ENCODE peak calls at places on chromosomes 16 and 17, in four cellular contexts. One of them, this sample, is unnamed.

GRCh38 chr17:59353106-59353854 is 21.8 kb downstream of the YPEL2 start:
- DNase-seq in colonic mucosa: no peak
- DNase-seq in uterus: no peak
- DNase-seq in left lung: no peak
- DNase-seq in this sample: no peak

GRCh38 chr17:76493505-76494167 is 7.6 kb downstream of the RHBDF2 start:
- DNase-seq in colonic mucosa: no peak
- DNase-seq in uterus: no peak
- DNase-seq in left lung: no peak
- DNase-seq in this sample: peak; percentile 31

GRCh38 chr16:66374176-66374575 is 7.7 kb downstream of the CDH5 start:
- DNase-seq in uterus: no peak
- DNase-seq in colonic mucosa: no peak
- DNase-seq in left lung: no peak
- DNase-seq in this sample: no peak

GRCh38 chr16:84444476-84444875 is 60.0 kb downstream of the MEAK7 start:
- DNase-seq in uterus: no peak
- DNase-seq in left lung: no peak
- DNase-seq in colonic mucosa: no peak
- DNase-seq in this sample: no peak

GRCh38 chr17:35084987-35085386 is 21.5 kb upstream of the RFFL start:
- DNase-seq in left lung: no peak
- DNase-seq in colonic mucosa: no peak
- DNase-seq in uterus: no peak
- DNase-seq in this sample: no peak

GRCh38 chr16:81745704-81746558 is 33.2 kb upstream of the PLCG2 start:
- DNase-seq in colonic mucosa: peak; percentile 78
- DNase-seq in uterus: peak; percentile 54
- DNase-seq in left lung: peak; percentile 91
- DNase-seq in this sample: peak; percentile 59

GRCh38 chr16:82992826-82993225 is 366.1 kb downstream of the CDH13 start:
- DNase-seq in uterus: no peak
- DNase-seq in colonic mucosa: no peak
- DNase-seq in left lung: no peak
- DNase-seq in this sample: no peak

GRCh38 chr16:23535901-23536300 is 21.2 kb downstream of the EARS2 start:
- DNase-seq in uterus: no peak
- DNase-seq in left lung: no peak
- DNase-seq in colonic mucosa: no peak
- DNase-seq in this sample: no peak

GRCh38 chr17:50102164-50102991 is 7.2 kb downstream of the PDK2 start:
- DNase-seq in left lung: peak; percentile 90
- DNase-seq in colonic mucosa: peak; percentile 96
- DNase-seq in uterus: no peak
- DNase-seq in this sample: no peak

GRCh38 chr16:30394603-30395154 is 541 bp upstream of the ZNF48 start:
- DNase-seq in uterus: no peak
- DNase-seq in colonic mucosa: no peak
- DNase-seq in left lung: no peak
- DNase-seq in this sample: no peak

GRCh38 chr17:56172517-56172982 is 19.3 kb downstream of the ANKFN1 start:
- DNase-seq in left lung: no peak
- DNase-seq in uterus: no peak
- DNase-seq in colonic mucosa: no peak
- DNase-seq in this sample: no peak

GRCh38 chr17:82203920-82204319 is 8.7 kb downstream of the CCDC57 start:
- DNase-seq in colonic mucosa: no peak
- DNase-seq in uterus: no peak
- DNase-seq in left lung: no peak
- DNase-seq in this sample: no peak

GRCh38 chr17:82204831-82205719 is 7.6 kb downstream of the CCDC57 start:
- DNase-seq in colonic mucosa: no peak
- DNase-seq in left lung: no peak
- DNase-seq in uterus: no peak
- DNase-seq in this sample: no peak

GRCh38 chr17:82202981-82203380 is 9.7 kb downstream of the CCDC57 start:
- DNase-seq in colonic mucosa: no peak
- DNase-seq in left lung: no peak
- DNase-seq in uterus: no peak
- DNase-seq in this sample: no peak

GRCh38 chr17:82201498-82201910 is 11.1 kb downstream of the CCDC57 start:
- DNase-seq in left lung: no peak
- DNase-seq in colonic mucosa: no peak
- DNase-seq in uterus: no peak
- DNase-seq in this sample: no peak

DNA sequence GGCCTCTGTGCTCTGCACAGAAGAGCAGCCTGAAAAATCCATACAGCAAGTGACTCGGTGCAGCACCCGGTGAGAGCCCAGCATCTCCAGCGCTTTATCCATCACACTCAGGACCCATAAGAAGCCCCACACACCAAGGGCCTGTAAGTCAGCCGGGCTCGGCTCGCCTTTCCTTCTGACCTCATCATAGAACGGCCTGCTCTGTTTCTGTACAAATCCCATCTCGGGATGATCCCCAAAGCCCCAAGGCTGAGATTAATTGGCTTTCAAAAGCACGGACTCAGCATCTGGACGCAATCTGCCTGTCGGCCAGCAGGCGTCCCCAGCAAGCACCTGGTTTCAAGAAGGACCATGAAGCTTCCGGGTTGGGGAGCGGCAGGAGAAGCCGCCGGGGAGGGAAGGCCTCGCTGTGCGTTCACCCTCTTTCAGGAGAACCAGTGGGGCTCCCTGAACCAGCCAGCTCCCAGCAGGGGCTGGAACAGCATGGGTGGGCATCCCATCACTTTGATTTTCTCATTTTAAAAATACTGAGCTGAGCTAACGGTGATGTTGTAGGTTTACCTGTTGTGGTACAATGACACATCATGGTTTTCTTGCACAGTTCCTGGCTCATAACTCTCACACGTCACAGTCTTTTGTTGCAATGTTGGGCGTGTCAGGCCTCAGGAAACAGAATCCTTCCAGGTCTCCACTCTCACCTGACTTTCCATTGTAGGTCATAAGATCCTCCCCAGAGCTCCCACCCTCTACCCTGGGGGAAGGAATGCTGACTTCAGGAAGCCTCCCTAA is 6.7 kb downstream of the CCDC57 start:
- DNase-seq in colonic mucosa: peak; percentile 88
- DNase-seq in uterus: peak; percentile 84
- DNase-seq in left lung: peak; percentile 94
- DNase-seq in this sample: peak; percentile 72
- H3K4me3 ChIP-seq in colonic mucosa: no peak overlapping the region
- H3K4me3 ChIP-seq in uterus: no peak overlapping the region
- H3K4me3 ChIP-seq in left lung: no peak overlapping the region
- H3K4me3 ChIP-seq in this sample: no peak overlapping the region

DNA sequence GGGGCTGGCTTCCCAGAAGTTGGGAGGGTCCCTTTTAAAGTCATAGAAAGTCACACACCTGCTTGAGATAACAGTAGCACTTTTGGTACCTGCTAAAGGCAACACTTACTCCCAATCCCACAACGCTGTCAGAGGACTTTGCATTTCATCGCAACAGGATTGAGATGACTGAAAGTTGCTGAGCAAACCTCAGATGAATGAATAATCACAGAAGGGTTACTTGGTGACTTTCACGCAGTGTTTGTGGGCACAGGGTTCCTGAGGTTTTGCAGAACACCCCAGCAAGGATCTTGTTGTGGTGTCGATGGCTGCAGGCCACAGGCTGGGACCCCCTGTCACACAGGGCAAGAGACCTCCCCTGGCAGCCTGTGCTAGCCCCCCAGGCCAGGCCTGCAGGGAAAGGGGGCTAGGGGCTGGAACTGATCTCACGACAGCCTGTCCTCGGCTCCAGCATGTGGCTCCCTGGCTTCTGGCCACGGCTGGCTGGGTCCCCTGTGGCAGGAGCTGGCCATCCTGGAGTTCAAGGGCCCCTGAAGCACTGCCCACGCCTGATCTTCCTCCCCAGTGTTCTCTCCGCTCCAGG is 79.4 kb upstream of the CBX4 start:
- DNase-seq in colonic mucosa: no peak
- DNase-seq in left lung: no peak
- DNase-seq in uterus: no peak
- DNase-seq in this sample: no peak
- H3K27ac ChIP-seq in colonic mucosa: peak overlapping the region; percentile 1
- H3K27ac ChIP-seq in left lung: no peak overlapping the region
- H3K27ac ChIP-seq in uterus: no peak overlapping the region
- H3K27ac ChIP-seq in this sample: no peak overlapping the region

GRCh38 chr17:8611671-8612298 is 18.7 kb downstream of the MYH10 start:
- DNase-seq in left lung: no peak
- DNase-seq in colonic mucosa: no peak
- DNase-seq in uterus: no peak
- DNase-seq in this sample: no peak
- H3K4me3 ChIP-seq in left lung: no peak overlapping the region
- H3K4me3 ChIP-seq in colonic mucosa: no peak overlapping the region
- H3K4me3 ChIP-seq in uterus: no peak overlapping the region
- H3K4me3 ChIP-seq in this sample: no peak overlapping the region

GRCh38 chr16:20879175-20880053 is 20.7 kb downstream of the DCUN1D3 start:
- DNase-seq in uterus: no peak
- DNase-seq in left lung: no peak
- DNase-seq in colonic mucosa: no peak
- DNase-seq in this sample: no peak
- H3K27ac ChIP-seq in uterus: peak overlapping the region; percentile 77
- H3K27ac ChIP-seq in left lung: peak overlapping the region; percentile 65
- H3K27ac ChIP-seq in colonic mucosa: no peak overlapping the region
- H3K27ac ChIP-seq in this sample: no peak overlapping the region

DNA sequence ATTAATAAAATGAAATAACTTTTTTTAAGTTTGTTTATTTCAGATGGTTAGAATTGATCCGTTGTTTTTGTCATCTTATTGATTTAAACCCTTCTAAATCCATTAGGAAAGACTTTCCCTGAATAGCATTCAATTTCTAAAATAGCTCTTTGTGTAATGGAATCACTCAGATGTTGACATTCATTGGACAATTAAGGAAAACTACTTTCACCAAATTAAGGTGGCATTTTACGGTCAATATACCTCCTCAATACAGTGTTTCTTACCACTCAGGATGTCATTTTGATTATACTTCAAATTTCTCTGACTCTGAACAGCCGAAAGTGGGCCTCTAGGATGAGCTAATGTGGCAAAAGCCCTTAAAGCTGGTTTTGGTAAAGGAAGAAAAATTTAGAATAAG is 1.8 kb downstream of the ARL6IP1 start:
- DNase-seq in left lung: no peak
- DNase-seq in uterus: no peak
- DNase-seq in colonic mucosa: no peak
- DNase-seq in this sample: no peak
- H3K4me3 ChIP-seq in left lung: no peak overlapping the region
- H3K4me3 ChIP-seq in uterus: no peak overlapping the region
- H3K4me3 ChIP-seq in colonic mucosa: no peak overlapping the region
- H3K4me3 ChIP-seq in this sample: no peak overlapping the region

DNA sequence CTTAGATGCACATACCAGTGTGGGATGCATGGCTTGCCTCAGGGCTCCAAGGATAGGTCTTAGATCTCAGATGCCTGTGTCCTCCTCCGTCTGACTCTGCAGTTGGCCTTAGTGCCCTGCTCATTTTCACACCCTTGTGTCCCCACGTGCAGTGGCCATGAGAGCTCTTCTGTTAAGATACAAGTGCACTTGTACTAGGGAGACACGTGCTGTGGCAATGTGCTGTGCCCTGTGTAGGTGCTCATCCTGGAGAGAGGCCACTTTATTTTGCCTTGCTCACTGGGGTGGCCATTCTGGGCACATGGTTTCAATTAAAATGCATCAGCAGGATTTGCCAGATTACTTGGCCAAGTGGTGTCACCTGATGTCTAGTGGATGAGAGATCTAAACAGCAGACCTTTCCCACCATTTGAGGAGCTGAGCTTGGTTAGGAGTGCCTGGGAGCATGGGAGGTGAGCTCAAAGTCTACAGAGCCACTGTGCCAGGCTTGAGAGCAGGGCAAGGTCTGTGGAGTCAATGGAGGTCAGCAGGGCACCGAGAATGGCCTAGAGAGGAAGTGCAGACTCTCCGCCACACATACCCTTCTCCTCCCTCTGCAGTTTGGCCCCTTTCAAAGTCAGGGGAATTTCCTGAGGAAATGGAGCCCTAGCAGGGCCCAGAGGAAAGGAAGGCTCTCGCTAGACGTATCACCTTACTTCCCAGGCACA is 25.2 kb upstream of the SMPD3 start:
- DNase-seq in colonic mucosa: no peak
- DNase-seq in left lung: no peak
- DNase-seq in uterus: no peak
- DNase-seq in this sample: no peak
- H3K27ac ChIP-seq in colonic mucosa: no peak overlapping the region
- H3K27ac ChIP-seq in left lung: no peak overlapping the region
- H3K27ac ChIP-seq in uterus: no peak overlapping the region
- H3K27ac ChIP-seq in this sample: no peak overlapping the region

DNA sequence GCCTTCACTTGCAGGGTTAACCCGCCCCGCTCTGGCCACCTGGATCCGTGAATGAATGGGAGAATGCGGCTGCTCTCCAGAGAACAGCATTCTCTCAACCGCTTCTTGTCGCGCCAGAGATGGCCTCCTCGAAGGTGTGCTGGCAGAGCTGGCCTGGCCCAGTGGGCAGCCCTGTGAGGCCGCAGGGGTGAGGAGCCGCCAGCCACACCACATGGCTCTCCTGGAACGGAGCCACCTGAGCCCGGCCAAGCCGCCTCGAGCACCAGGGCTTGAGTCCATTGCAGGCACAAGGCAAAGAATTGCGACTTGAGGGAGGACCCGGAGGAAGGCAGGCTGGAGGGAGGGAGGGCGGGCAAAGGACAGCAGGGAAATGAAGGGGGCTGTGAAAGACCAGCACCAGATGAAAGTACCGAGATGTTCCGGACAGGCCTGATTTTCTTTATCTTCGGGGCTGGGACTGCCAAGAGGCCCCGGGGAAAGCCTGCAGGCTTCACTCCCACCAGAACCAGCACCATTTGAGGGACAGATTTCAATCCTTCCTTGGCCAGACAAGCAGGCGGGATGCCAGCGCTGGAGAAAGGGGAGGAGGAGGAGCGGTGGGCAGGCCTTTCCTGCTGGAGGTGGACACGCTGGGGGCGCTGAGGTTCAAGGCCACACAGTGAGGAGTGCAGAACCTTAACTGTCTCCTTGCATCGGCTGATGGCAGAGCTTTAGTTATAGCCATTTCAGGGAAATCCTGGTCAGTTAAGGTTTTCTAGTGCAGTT is 69.4 kb downstream of the MRC2 start:
- DNase-seq in colonic mucosa: no peak
- DNase-seq in left lung: peak; percentile 58
- DNase-seq in uterus: no peak
- DNase-seq in this sample: no peak
- H3K4me3 ChIP-seq in colonic mucosa: no peak overlapping the region
- H3K4me3 ChIP-seq in left lung: no peak overlapping the region
- H3K4me3 ChIP-seq in uterus: no peak overlapping the region
- H3K4me3 ChIP-seq in this sample: no peak overlapping the region

DNA sequence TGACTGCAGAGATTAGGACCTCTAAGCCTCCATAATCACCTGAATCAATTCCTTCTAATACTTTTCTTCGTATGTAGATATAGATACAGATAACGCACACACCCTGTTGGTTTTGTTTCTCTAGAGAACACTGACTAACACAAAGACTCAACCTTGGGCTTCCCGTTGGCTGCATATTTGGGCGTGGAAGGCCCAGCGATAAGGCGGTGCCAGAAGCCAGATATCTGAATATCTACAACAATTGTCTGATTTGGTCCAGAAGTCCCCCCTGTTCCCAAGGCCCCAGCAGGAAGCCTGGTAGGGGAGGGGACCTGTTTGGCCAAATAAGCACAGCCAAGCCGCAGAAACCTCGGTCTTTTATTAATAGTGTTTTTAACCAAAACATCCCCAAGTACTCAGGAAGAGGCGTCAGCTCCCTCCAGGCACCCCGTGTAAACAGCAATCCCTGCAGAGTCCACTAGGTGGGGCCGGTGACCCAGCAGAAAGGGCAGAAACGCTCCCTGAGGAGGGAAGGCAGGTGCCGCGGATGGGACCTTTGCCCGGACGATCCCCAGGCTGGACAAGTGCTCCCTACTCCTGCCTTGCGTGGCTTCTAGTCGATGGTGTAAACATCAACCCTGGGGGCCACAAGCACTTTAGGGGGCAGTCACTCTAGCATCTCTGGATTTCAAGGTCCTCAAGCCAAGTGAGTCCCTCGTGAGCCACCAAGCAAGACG is 56.9 kb downstream of the ABR start:
- DNase-seq in colonic mucosa: peak; percentile 97
- DNase-seq in uterus: peak; percentile 90
- DNase-seq in left lung: peak; percentile 95
- DNase-seq in this sample: peak; percentile 64
- H3K27ac ChIP-seq in colonic mucosa: peak overlapping the region; percentile 80
- H3K27ac ChIP-seq in uterus: peak overlapping the region; percentile 47
- H3K27ac ChIP-seq in left lung: no peak overlapping the region
- H3K27ac ChIP-seq in this sample: no peak overlapping the region

This sample was measured in effector memory CD4-positive, alpha-beta T cell.